ENCODE peak calls at places on chromosome 6, in six cellular contexts. L is CD8-positive, alpha-beta T cell; U is kidney glomerular epithelial cell; X is COLO829; T is stimulated activated CD8-positive, alpha-beta memory T cell treated with anti-CD3 and anti-CD28 coated beads, Interleukin-2, amount 100 ng/mL, for 48 hours; O is glutamatergic neuron. Y is an unnamed sample.

GRCh38 chr6:43936476-43936875 is 166.5 kb downstream of the VEGFA start:
- DNase-seq in L (no peak), U (no peak), X (no peak), T (no peak), O (no peak), Y (no peak)

GRCh38 chr6:116059713-116060571 is 749 bp downstream of the FRK start:
- DNase-seq in L (no peak), U (peak), X (no peak), T (no peak), O (no peak), Y (no peak)

GRCh38 chr6:125789576-125790402 is 971 bp upstream of the NCOA7 start:
- DNase-seq in L (peak), U (no peak), X (no peak), T (no peak), O (peak), Y (no peak)

GRCh38 chr6:52663120-52663934 is 7.6 kb upstream of the TMEM14A start:
- DNase-seq in L (peak), U (peak), X (peak), T (no peak), O (peak), Y (no peak)

GRCh38 chr6:32982084-32982701 is 13.8 kb downstream of the BRD2 start:
- DNase-seq in L (no peak), U (no peak), X (no peak), T (no peak), O (no peak), Y (no peak)

GRCh38 chr6:46476301-46476700 is 14.9 kb downstream of the RCAN2 start:
- DNase-seq in L (no peak), U (no peak), X (no peak), T (no peak), O (no peak), Y (no peak)

GRCh38 chr6:23659125-23659524 is 466.9 kb upstream of the NRSN1 start:
- DNase-seq in L (no peak), U (peak), X (peak), T (no peak), O (peak), Y (no peak)

GRCh38 chr6:6851059-6851658 is 256.6 kb upstream of the RREB1 start:
- DNase-seq in L (no peak), U (peak), X (no peak), T (no peak), O (no peak), Y (no peak)

GRCh38 chr6:85388531-85388930 is 61.4 kb upstream of the NT5E start:
- DNase-seq in L (no peak), U (no peak), X (no peak), T (no peak), O (no peak), Y (no peak)

GRCh38 chr6:100730001-100730400 is 151.1 kb downstream of the ASCC3 start:
- DNase-seq in L (no peak), U (no peak), X (no peak), T (no peak), O (no peak), Y (no peak)

Y was measured in ecto neural progenitor cell.